ENCODE peak calls at places on chromosome 10, in eight cellular contexts. P is CD8-positive, alpha-beta memory T cell; N is brain microvascular endothelial cell; U is right cardiac atrium; J is caudate nucleus; L is mammary epithelial cell; C is gastrocnemius medialis; F is GM12878. M is an unnamed sample.
A peak's percentile ranks its signal among the peaks of the same experiment; 100 is the strongest.

GRCh38 chr10:86711237-86711956 is 43.1 kb downstream of the LDB3 start:
- DNase-seq in L (peak; percentile 88), C (peak; percentile 76), N (peak; percentile 79), P (peak; percentile 86), U (peak; percentile 97), F (peak; percentile 45), J (peak; percentile 57), M (peak; percentile 75)

GRCh38 chr10:15344876-15345285 is 26.2 kb downstream of the FAM171A1 start:
- DNase-seq in P (no peak), C (no peak), L (peak; percentile 87), N (peak; percentile 62), U (no peak), F (no peak), J (no peak), M (peak; percentile 56)

GRCh38 chr10:5948999-5949759 is 28.2 kb downstream of the IL15RA start:
- DNase-seq in F (no peak), U (peak; percentile 84), N (peak; percentile 57), J (peak; percentile 10), P (no peak), L (peak; percentile 55), C (no peak), M (peak; percentile 44)

GRCh38 chr10:127619550-127619949 is 70.4 kb downstream of the NPS start:
- DNase-seq in C (no peak), L (no peak), F (no peak), P (no peak), J (peak; percentile 40), N (no peak), U (no peak), M (no peak)

GRCh38 chr10:72261323-72262018 is 12.3 kb upstream of the DDIT4 start:
- DNase-seq in L (peak; percentile 66), P (no peak), F (peak; percentile 90), N (no peak), J (no peak), U (no peak), C (no peak), M (no peak)

GRCh38 chr10:86905429-86905828 is 52.0 kb downstream of the MMRN2 start:
- DNase-seq in J (no peak), C (no peak), F (no peak), N (no peak), P (no peak), L (no peak), U (no peak), M (no peak)

GRCh38 chr10:111590703-111591102 is 513.9 kb downstream of the ADRA2A start:
- DNase-seq in P (no peak), L (no peak), J (no peak), N (no peak), U (no peak), F (no peak), C (no peak), M (no peak)

GRCh38 chr10:124288928-124289921 is 129.5 kb downstream of the OAT start:
- DNase-seq in C (no peak), P (no peak), N (no peak), J (no peak), L (no peak), U (no peak), F (no peak), M (no peak)

GRCh38 chr10:101013365-101013825 is 13.8 kb downstream of the LZTS2 start:
- DNase-seq in P (no peak), C (no peak), L (peak; percentile 73), N (no peak), U (no peak), J (no peak), F (no peak), M (peak; percentile 43)

GRCh38 chr10:101014966-101015581 is 15.5 kb downstream of the LZTS2 start:
- DNase-seq in N (peak; percentile 94), U (no peak), F (no peak), L (peak; percentile 88), J (no peak), P (no peak), C (no peak), M (peak; percentile 85)

GRCh38 chr10:101015582-101015973 is 15.4 kb downstream of the PDZD7 start:
- DNase-seq in U (no peak), P (no peak), F (no peak), C (no peak), N (no peak), L (no peak), J (no peak), M (no peak)

GRCh38 chr10:101012525-101013364 is 13.1 kb downstream of the LZTS2 start:
- DNase-seq in N (peak; percentile 94), J (peak; percentile 71), P (peak; percentile 70), F (peak; percentile 61), L (peak; percentile 93), C (peak; percentile 60), U (peak; percentile 95), M (peak; percentile 82)

DNA sequence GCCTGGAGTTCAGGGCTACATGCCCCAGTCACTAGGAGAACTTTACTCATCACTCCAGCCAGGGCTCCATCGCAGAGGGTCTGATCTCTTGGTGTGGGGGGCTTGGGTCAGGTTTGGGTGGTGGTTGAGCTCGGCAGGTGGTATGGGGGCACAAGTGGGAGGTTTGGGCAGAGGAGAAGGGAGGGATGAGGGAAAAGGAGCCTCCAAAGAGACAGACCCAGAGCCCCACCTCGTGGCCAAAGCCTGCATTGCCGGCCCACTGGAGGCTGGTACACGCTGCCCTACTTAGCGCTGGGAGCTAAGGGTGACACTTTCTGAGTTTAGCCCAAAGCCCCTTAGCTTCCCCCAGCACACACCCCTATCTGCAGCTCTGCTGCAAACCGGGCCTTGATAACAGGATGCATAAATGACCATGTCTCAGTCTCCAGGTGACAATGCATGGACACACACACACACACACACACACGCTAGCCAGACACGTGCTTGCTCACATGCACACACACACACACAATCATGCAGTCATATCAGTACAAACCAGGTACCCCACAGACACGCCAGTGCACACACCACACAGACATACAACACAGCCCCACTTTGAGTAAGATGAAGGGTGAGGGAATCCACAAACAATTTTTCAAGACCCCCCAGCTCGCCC is 14.7 kb downstream of the LZTS2 start:
- DNase-seq in F (no peak), J (peak; percentile 55), C (peak; percentile 64), U (peak; percentile 94), L (peak; percentile 62), N (peak; percentile 69), P (peak; percentile 71), M (no peak)
- H3K27ac ChIP-seq in F (no peak overlapping the region), J (peak overlapping the region; percentile 15), C (no peak overlapping the region), U (no peak overlapping the region), L (peak overlapping the region; percentile 16), N (no peak overlapping the region), P (no peak overlapping the region), M (no peak overlapping the region)

GRCh38 chr10:30437039-30437781 is 3.2 kb downstream of the MAP3K8 start:
- DNase-seq in N (peak; percentile 69), J (no peak), P (peak; percentile 48), C (no peak), F (no peak), L (no peak), U (no peak), M (no peak)

GRCh38 chr10:30434273-30435067 is 486 bp downstream of the MAP3K8 start:
- DNase-seq in N (peak; percentile 61), F (no peak), P (peak; percentile 32), L (peak; percentile 69), C (peak; percentile 91), J (no peak), U (peak; percentile 94), M (no peak)

GRCh38 chr10:30435068-30435422 is 1.1 kb downstream of the MAP3K8 start:
- DNase-seq in U (peak; percentile 67), F (no peak), N (peak; percentile 40), L (no peak), C (no peak), P (no peak), J (no peak), M (no peak)

GRCh38 chr10:30436688-30437038 is 2.7 kb downstream of the MAP3K8 start:
- DNase-seq in P (no peak), N (no peak), F (no peak), U (no peak), J (no peak), C (no peak), L (no peak), M (no peak)

DNA sequence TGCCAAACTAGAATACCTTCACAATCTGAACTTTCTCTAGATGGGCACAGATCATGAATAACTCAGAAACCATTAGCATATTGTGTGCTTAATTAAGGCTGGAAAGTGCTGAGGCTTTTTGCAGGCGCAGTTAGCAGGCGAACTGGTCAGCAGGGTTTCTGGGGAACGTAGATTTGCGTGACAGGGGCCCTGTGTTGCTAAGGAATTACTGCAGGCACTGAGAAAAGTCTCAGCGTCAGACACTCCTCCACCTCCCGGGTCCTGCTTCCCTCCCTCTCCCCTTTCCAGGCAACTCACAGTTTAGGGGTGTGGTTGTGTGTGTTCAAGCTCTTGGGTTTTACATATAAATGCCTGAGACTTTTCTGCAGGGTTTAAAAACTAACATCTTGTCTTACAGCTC is 2.2 kb downstream of the MAP3K8 start:
- DNase-seq in F (no peak), P (no peak), C (no peak), N (peak; percentile 68), J (no peak), U (no peak), L (no peak), M (no peak)
- H3K27ac ChIP-seq in F (peak overlapping the region; percentile 91), P (peak overlapping the region; percentile 88), C (peak overlapping the region; percentile 98), N (peak overlapping the region; percentile 92), J (peak overlapping the region; percentile 24), U (no peak overlapping the region), L (no peak overlapping the region), M (peak overlapping the region; percentile 93)

DNA sequence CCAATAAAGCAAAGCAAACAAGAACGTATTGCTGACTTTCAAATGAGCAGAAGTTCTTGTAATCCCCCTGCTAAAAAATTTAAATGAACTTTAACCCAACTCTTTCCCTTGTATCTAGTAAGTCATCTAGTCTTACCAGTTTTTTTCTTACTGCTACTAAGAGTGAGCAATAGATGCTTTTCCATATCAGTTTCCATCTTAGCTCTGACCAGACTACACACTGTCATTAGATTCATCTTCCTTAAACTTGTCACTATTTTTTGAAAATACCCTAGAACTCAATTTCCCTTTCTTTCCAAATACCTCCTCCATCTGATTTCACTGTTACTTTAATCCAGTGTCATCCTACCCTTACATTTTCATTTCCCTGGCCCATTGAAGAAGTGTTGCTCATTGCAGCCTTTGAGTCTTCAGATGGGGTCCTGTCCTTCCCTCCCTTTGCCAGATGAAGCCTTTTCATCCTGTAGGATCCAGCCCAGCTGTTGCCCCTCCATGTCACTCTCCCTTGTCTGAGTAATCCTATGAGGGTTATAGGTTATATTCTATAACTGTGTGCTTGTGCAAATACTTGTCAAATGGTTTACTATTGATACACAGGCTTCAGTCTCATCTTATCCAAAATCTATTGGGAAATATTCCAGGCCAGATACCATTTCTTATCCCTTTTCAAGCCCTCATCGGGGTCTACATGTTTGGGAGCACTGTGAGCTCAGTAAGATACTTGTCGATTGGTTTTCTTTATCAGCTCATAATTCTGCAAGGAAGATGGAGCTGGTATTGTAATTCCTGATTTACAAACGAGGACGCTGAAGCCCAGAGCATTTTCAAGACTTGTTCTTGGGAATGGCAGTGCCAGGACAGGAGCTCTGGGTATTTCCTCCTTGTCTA is 51.5 kb upstream of the ITGB1 start:
- DNase-seq in C (no peak), J (no peak), N (no peak), L (no peak), U (no peak), F (no peak), P (no peak), M (no peak)
- H3K27ac ChIP-seq in C (no peak overlapping the region), J (no peak overlapping the region), N (peak overlapping the region; percentile 61), L (peak overlapping the region; percentile 72), U (no peak overlapping the region), F (no peak overlapping the region), P (no peak overlapping the region), M (peak overlapping the region; percentile 10)

GRCh38 chr10:101001225-101002035 is 1.8 kb downstream of the LZTS2 start:
- DNase-seq in P (no peak), F (no peak), N (peak; percentile 90), U (peak; percentile 96), J (no peak), C (peak; percentile 90), L (peak; percentile 62), M (no peak)

GRCh38 chr10:101000602-101000991 is 989 bp downstream of the LZTS2 start:
- DNase-seq in N (no peak), C (no peak), U (no peak), J (no peak), F (no peak), L (no peak), P (no peak), M (no peak)

GRCh38 chr10:100999742-101000601 is at the start of gene LZTS2:
- DNase-seq in C (no peak), J (no peak), N (no peak), F (no peak), U (peak; percentile 82), P (no peak), L (peak; percentile 35), M (no peak)

GRCh38 chr10:101003639-101004206 is 4.1 kb downstream of the LZTS2 start:
- DNase-seq in C (no peak), F (no peak), L (no peak), P (no peak), U (no peak), N (no peak), J (no peak), M (no peak)

DNA sequence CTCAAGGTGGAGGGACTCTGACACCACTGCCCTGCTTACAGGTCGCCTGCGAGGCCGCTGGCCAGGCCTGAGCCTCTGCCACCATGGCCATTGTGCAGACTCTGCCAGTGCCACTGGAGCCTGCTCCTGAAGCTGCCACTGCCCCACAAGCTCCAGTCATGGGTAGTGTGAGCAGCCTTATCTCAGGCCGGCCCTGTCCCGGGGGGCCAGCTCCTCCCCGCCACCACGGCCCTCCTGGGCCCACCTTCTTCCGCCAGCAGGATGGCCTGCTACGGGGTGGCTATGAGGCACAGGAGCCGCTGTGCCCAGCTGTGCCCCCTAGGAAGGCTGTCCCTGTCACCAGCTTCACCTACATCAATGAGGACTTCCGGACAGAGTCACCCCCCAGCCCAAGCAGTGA is 2.8 kb downstream of the LZTS2 start:
- DNase-seq in P (no peak), L (no peak), C (no peak), F (no peak), U (no peak), N (no peak), J (no peak), M (no peak)
- H3K27ac ChIP-seq in P (no peak overlapping the region), L (no peak overlapping the region), C (peak overlapping the region; percentile 96), F (no peak overlapping the region), U (no peak overlapping the region), N (no peak overlapping the region), J (peak overlapping the region; percentile 99), M (no peak overlapping the region)